ENCODE peak calls at places on chromosomes 3 and 15, in seven cellular contexts. One of them, this sample, is unnamed.

GRCh38 chr3:43363621-43364266 is 77.4 kb downstream of the SNRK start:
- DNase-seq in NCI-H774: no peak
- DNase-seq in NCI-H748 treated with DMSO at 0.1 percent for 48 hours: no peak
- DNase-seq in NT2/D1: no peak
- DNase-seq in activated T-cell treated with anti-CD3 and anti-CD28 coated beads, Interleukin-2, amount 50 U/mL, for 1 hour: no peak
- DNase-seq in RWPE1: no peak
- DNase-seq in NCI-H2171 treated with DMSO at 0.1 percent for 48 hours: no peak
- DNase-seq in this sample: no peak

GRCh38 chr15:50134524-50135024 is 15.5 kb upstream of the ATP8B4 start:
- DNase-seq in NCI-H774: no peak
- DNase-seq in NCI-H748 treated with DMSO at 0.1 percent for 48 hours: no peak
- DNase-seq in NT2/D1: no peak
- DNase-seq in activated T-cell treated with anti-CD3 and anti-CD28 coated beads, Interleukin-2, amount 50 U/mL, for 1 hour: no peak
- DNase-seq in RWPE1: peak
- DNase-seq in NCI-H2171 treated with DMSO at 0.1 percent for 48 hours: no peak
- DNase-seq in this sample: peak

GRCh38 chr15:82263350-82263749 is 732 bp downstream of the SAXO2 start:
- DNase-seq in NCI-H774: peak
- DNase-seq in NCI-H748 treated with DMSO at 0.1 percent for 48 hours: peak
- DNase-seq in NT2/D1: no peak
- DNase-seq in activated T-cell treated with anti-CD3 and anti-CD28 coated beads, Interleukin-2, amount 50 U/mL, for 1 hour: no peak
- DNase-seq in RWPE1: peak
- DNase-seq in NCI-H2171 treated with DMSO at 0.1 percent for 48 hours: no peak
- DNase-seq in this sample: no peak

GRCh38 chr3:11220230-11220629 is 52.0 kb upstream of the ATG7 start:
- DNase-seq in NCI-H774: no peak
- DNase-seq in NCI-H748 treated with DMSO at 0.1 percent for 48 hours: no peak
- DNase-seq in NT2/D1: no peak
- DNase-seq in activated T-cell treated with anti-CD3 and anti-CD28 coated beads, Interleukin-2, amount 50 U/mL, for 1 hour: no peak
- DNase-seq in RWPE1: no peak
- DNase-seq in NCI-H2171 treated with DMSO at 0.1 percent for 48 hours: no peak
- DNase-seq in this sample: no peak

GRCh38 chr3:8442993-8443670 is 58.5 kb upstream of the LMCD1 start:
- DNase-seq in NCI-H774: peak
- DNase-seq in NCI-H748 treated with DMSO at 0.1 percent for 48 hours: no peak
- DNase-seq in NT2/D1: no peak
- DNase-seq in activated T-cell treated with anti-CD3 and anti-CD28 coated beads, Interleukin-2, amount 50 U/mL, for 1 hour: no peak
- DNase-seq in RWPE1: no peak
- DNase-seq in NCI-H2171 treated with DMSO at 0.1 percent for 48 hours: no peak
- DNase-seq in this sample: no peak

GRCh38 chr3:64985072-64985471 is 297.3 kb upstream of the ADAMTS9 start:
- DNase-seq in NCI-H774: no peak
- DNase-seq in NCI-H748 treated with DMSO at 0.1 percent for 48 hours: no peak
- DNase-seq in NT2/D1: no peak
- DNase-seq in activated T-cell treated with anti-CD3 and anti-CD28 coated beads, Interleukin-2, amount 50 U/mL, for 1 hour: no peak
- DNase-seq in RWPE1: no peak
- DNase-seq in NCI-H2171 treated with DMSO at 0.1 percent for 48 hours: no peak
- DNase-seq in this sample: no peak

GRCh38 chr3:192577271-192577670 is 150.1 kb downstream of the FGF12 start:
- DNase-seq in NCI-H774: no peak
- DNase-seq in NCI-H748 treated with DMSO at 0.1 percent for 48 hours: no peak
- DNase-seq in NT2/D1: no peak
- DNase-seq in activated T-cell treated with anti-CD3 and anti-CD28 coated beads, Interleukin-2, amount 50 U/mL, for 1 hour: no peak
- DNase-seq in RWPE1: no peak
- DNase-seq in NCI-H2171 treated with DMSO at 0.1 percent for 48 hours: peak
- DNase-seq in this sample: no peak

GRCh38 chr3:49805884-49806701 is 3.0 kb downstream of the INKA1 start:
- DNase-seq in NCI-H774: no peak
- DNase-seq in NCI-H748 treated with DMSO at 0.1 percent for 48 hours: no peak
- DNase-seq in NT2/D1: no peak
- DNase-seq in activated T-cell treated with anti-CD3 and anti-CD28 coated beads, Interleukin-2, amount 50 U/mL, for 1 hour: no peak
- DNase-seq in RWPE1: no peak
- DNase-seq in NCI-H2171 treated with DMSO at 0.1 percent for 48 hours: no peak
- DNase-seq in this sample: no peak

GRCh38 chr3:193240850-193241706 is at the start of gene PLAAT1:
- DNase-seq in NCI-H774: peak
- DNase-seq in NCI-H748 treated with DMSO at 0.1 percent for 48 hours: peak
- DNase-seq in NT2/D1: peak
- DNase-seq in activated T-cell treated with anti-CD3 and anti-CD28 coated beads, Interleukin-2, amount 50 U/mL, for 1 hour: no peak
- DNase-seq in RWPE1: peak
- DNase-seq in NCI-H2171 treated with DMSO at 0.1 percent for 48 hours: peak
- DNase-seq in this sample: peak

GRCh38 chr15:92098869-92099268 is 245.4 kb downstream of the SLCO3A1 start:
- DNase-seq in NCI-H774: no peak
- DNase-seq in NCI-H748 treated with DMSO at 0.1 percent for 48 hours: no peak
- DNase-seq in NT2/D1: peak
- DNase-seq in activated T-cell treated with anti-CD3 and anti-CD28 coated beads, Interleukin-2, amount 50 U/mL, for 1 hour: no peak
- DNase-seq in RWPE1: no peak
- DNase-seq in NCI-H2171 treated with DMSO at 0.1 percent for 48 hours: peak
- DNase-seq in this sample: no peak

GRCh38 chr3:119937229-119937628 is 155.3 kb downstream of the NR1I2 start:
- DNase-seq in NCI-H774: no peak
- DNase-seq in NCI-H748 treated with DMSO at 0.1 percent for 48 hours: no peak
- DNase-seq in NT2/D1: no peak
- DNase-seq in activated T-cell treated with anti-CD3 and anti-CD28 coated beads, Interleukin-2, amount 50 U/mL, for 1 hour: no peak
- DNase-seq in RWPE1: no peak
- DNase-seq in NCI-H2171 treated with DMSO at 0.1 percent for 48 hours: no peak
- DNase-seq in this sample: peak

GRCh38 chr15:23447107-23447500 is at the start of gene GOLGA6L2:
- DNase-seq in NCI-H774: no peak
- DNase-seq in NCI-H748 treated with DMSO at 0.1 percent for 48 hours: no peak
- DNase-seq in NT2/D1: no peak
- DNase-seq in activated T-cell treated with anti-CD3 and anti-CD28 coated beads, Interleukin-2, amount 50 U/mL, for 1 hour: no peak
- DNase-seq in RWPE1: peak
- DNase-seq in NCI-H2171 treated with DMSO at 0.1 percent for 48 hours: no peak
- DNase-seq in this sample: no peak

GRCh38 chr15:38758001-38758400 is 193.4 kb upstream of the RASGRP1 start:
- DNase-seq in NCI-H774: no peak
- DNase-seq in NCI-H748 treated with DMSO at 0.1 percent for 48 hours: no peak
- DNase-seq in NT2/D1: no peak
- DNase-seq in activated T-cell treated with anti-CD3 and anti-CD28 coated beads, Interleukin-2, amount 50 U/mL, for 1 hour: no peak
- DNase-seq in RWPE1: no peak
- DNase-seq in NCI-H2171 treated with DMSO at 0.1 percent for 48 hours: peak
- DNase-seq in this sample: no peak

GRCh38 chr3:191455257-191455952 is 5.6 kb upstream of the PYDC2 start:
- DNase-seq in NCI-H774: no peak
- DNase-seq in NCI-H748 treated with DMSO at 0.1 percent for 48 hours: no peak
- DNase-seq in NT2/D1: no peak
- DNase-seq in activated T-cell treated with anti-CD3 and anti-CD28 coated beads, Interleukin-2, amount 50 U/mL, for 1 hour: no peak
- DNase-seq in RWPE1: no peak
- DNase-seq in NCI-H2171 treated with DMSO at 0.1 percent for 48 hours: no peak
- DNase-seq in this sample: no peak

GRCh38 chr3:133479895-133480669 is 80.2 kb downstream of the BFSP2 start:
- DNase-seq in NCI-H774: no peak
- DNase-seq in NCI-H748 treated with DMSO at 0.1 percent for 48 hours: no peak
- DNase-seq in NT2/D1: no peak
- DNase-seq in activated T-cell treated with anti-CD3 and anti-CD28 coated beads, Interleukin-2, amount 50 U/mL, for 1 hour: no peak
- DNase-seq in RWPE1: peak
- DNase-seq in NCI-H2171 treated with DMSO at 0.1 percent for 48 hours: no peak
- DNase-seq in this sample: peak

GRCh38 chr3:153163349-153164008 is 1.5 kb downstream of the RAP2B start:
- DNase-seq in NCI-H774: no peak
- DNase-seq in NCI-H748 treated with DMSO at 0.1 percent for 48 hours: no peak
- DNase-seq in NT2/D1: no peak
- DNase-seq in activated T-cell treated with anti-CD3 and anti-CD28 coated beads, Interleukin-2, amount 50 U/mL, for 1 hour: no peak
- DNase-seq in RWPE1: peak
- DNase-seq in NCI-H2171 treated with DMSO at 0.1 percent for 48 hours: no peak
- DNase-seq in this sample: peak

GRCh38 chr3:12970684-12971083 is 102.5 kb downstream of the IQSEC1 start:
- DNase-seq in NCI-H774: no peak
- DNase-seq in NCI-H748 treated with DMSO at 0.1 percent for 48 hours: no peak
- DNase-seq in NT2/D1: no peak
- DNase-seq in activated T-cell treated with anti-CD3 and anti-CD28 coated beads, Interleukin-2, amount 50 U/mL, for 1 hour: no peak
- DNase-seq in RWPE1: no peak
- DNase-seq in NCI-H2171 treated with DMSO at 0.1 percent for 48 hours: peak
- DNase-seq in this sample: no peak

GRCh38 chr3:15089201-15089600 is 9.7 kb downstream of the RBSN start:
- DNase-seq in NCI-H774: no peak
- DNase-seq in NCI-H748 treated with DMSO at 0.1 percent for 48 hours: no peak
- DNase-seq in NT2/D1: no peak
- DNase-seq in activated T-cell treated with anti-CD3 and anti-CD28 coated beads, Interleukin-2, amount 50 U/mL, for 1 hour: no peak
- DNase-seq in RWPE1: no peak
- DNase-seq in NCI-H2171 treated with DMSO at 0.1 percent for 48 hours: no peak
- DNase-seq in this sample: no peak

GRCh38 chr3:169082076-169082475 is 581.4 kb downstream of the MECOM start:
- DNase-seq in NCI-H774: no peak
- DNase-seq in NCI-H748 treated with DMSO at 0.1 percent for 48 hours: no peak
- DNase-seq in NT2/D1: no peak
- DNase-seq in activated T-cell treated with anti-CD3 and anti-CD28 coated beads, Interleukin-2, amount 50 U/mL, for 1 hour: no peak
- DNase-seq in RWPE1: no peak
- DNase-seq in NCI-H2171 treated with DMSO at 0.1 percent for 48 hours: no peak
- DNase-seq in this sample: no peak

GRCh38 chr15:63347074-63347859 is 34.4 kb downstream of the CA12 start:
- DNase-seq in NCI-H774: no peak
- DNase-seq in NCI-H748 treated with DMSO at 0.1 percent for 48 hours: no peak
- DNase-seq in NT2/D1: no peak
- DNase-seq in activated T-cell treated with anti-CD3 and anti-CD28 coated beads, Interleukin-2, amount 50 U/mL, for 1 hour: no peak
- DNase-seq in RWPE1: no peak
- DNase-seq in NCI-H2171 treated with DMSO at 0.1 percent for 48 hours: no peak
- DNase-seq in this sample: peak

GRCh38 chr3:58237238-58237939 is at the start of gene ABHD6:
- DNase-seq in NCI-H774: peak
- DNase-seq in NCI-H748 treated with DMSO at 0.1 percent for 48 hours: peak
- DNase-seq in NT2/D1: peak
- DNase-seq in activated T-cell treated with anti-CD3 and anti-CD28 coated beads, Interleukin-2, amount 50 U/mL, for 1 hour: peak
- DNase-seq in RWPE1: peak
- DNase-seq in NCI-H2171 treated with DMSO at 0.1 percent for 48 hours: peak
- DNase-seq in this sample: peak